ENCODE peak calls at places on chromosome 1, in nine cellular contexts. One of them, this sample, is unnamed.
A peak's percentile ranks its signal among the peaks of the same experiment; 100 is the strongest.

GRCh38 chr1:225451840-225452515 is 24.1 kb upstream of the LBR start:
- DNase-seq in left ventricle myocardium superior: no peak
- DNase-seq in A549: no peak
- DNase-seq in NCI-H1105: no peak
- DNase-seq in ureter: no peak
- DNase-seq in GM12892: no peak
- DNase-seq in GDM1: no peak
- DNase-seq in AG09309: no peak
- DNase-seq in pancreas: no peak
- DNase-seq in this sample: peak; percentile 10

GRCh38 chr1:28392027-28392652 is 22.6 kb downstream of the PHACTR4 start:
- DNase-seq in NCI-H1105: no peak
- DNase-seq in GDM1: no peak
- DNase-seq in pancreas: no peak
- DNase-seq in left ventricle myocardium superior: no peak
- DNase-seq in GM12892: no peak
- DNase-seq in A549: peak; percentile 13
- DNase-seq in AG09309: peak; percentile 88
- DNase-seq in ureter: no peak
- DNase-seq in this sample: no peak

GRCh38 chr1:243628476-243628907 is 221.6 kb downstream of the AKT3 start:
- DNase-seq in left ventricle myocardium superior: no peak
- DNase-seq in AG09309: no peak
- DNase-seq in A549: no peak
- DNase-seq in NCI-H1105: no peak
- DNase-seq in GDM1: no peak
- DNase-seq in ureter: no peak
- DNase-seq in pancreas: no peak
- DNase-seq in GM12892: no peak
- DNase-seq in this sample: no peak

GRCh38 chr1:18789246-18789645 is 70.2 kb downstream of the TAS1R2 start:
- DNase-seq in NCI-H1105: no peak
- DNase-seq in ureter: no peak
- DNase-seq in GDM1: no peak
- DNase-seq in pancreas: no peak
- DNase-seq in left ventricle myocardium superior: no peak
- DNase-seq in GM12892: no peak
- DNase-seq in A549: no peak
- DNase-seq in AG09309: no peak
- DNase-seq in this sample: no peak

GRCh38 chr1:158035976-158036583 is 42.6 kb downstream of the KIRREL1 start:
- DNase-seq in GM12892: no peak
- DNase-seq in A549: no peak
- DNase-seq in left ventricle myocardium superior: no peak
- DNase-seq in pancreas: no peak
- DNase-seq in NCI-H1105: no peak
- DNase-seq in AG09309: no peak
- DNase-seq in ureter: no peak
- DNase-seq in GDM1: no peak
- DNase-seq in this sample: no peak

GRCh38 chr1:165355977-165356811 is at the start of gene LMX1A:
- DNase-seq in pancreas: peak; percentile 32
- DNase-seq in A549: peak; percentile 14
- DNase-seq in left ventricle myocardium superior: peak; percentile 39
- DNase-seq in GM12892: peak; percentile 23
- DNase-seq in GDM1: no peak
- DNase-seq in NCI-H1105: no peak
- DNase-seq in ureter: no peak
- DNase-seq in AG09309: no peak
- DNase-seq in this sample: peak; percentile 35

GRCh38 chr1:164836614-164837018 is 277.6 kb downstream of the PBX1 start:
- DNase-seq in left ventricle myocardium superior: peak; percentile 30
- DNase-seq in GDM1: no peak
- DNase-seq in NCI-H1105: peak; percentile 92
- DNase-seq in AG09309: no peak
- DNase-seq in pancreas: no peak
- DNase-seq in ureter: no peak
- DNase-seq in GM12892: no peak
- DNase-seq in A549: no peak
- DNase-seq in this sample: no peak

GRCh38 chr1:161849518-161849917 is 83.4 kb downstream of the ATF6 start:
- DNase-seq in left ventricle myocardium superior: no peak
- DNase-seq in ureter: no peak
- DNase-seq in NCI-H1105: no peak
- DNase-seq in GM12892: no peak
- DNase-seq in GDM1: no peak
- DNase-seq in pancreas: no peak
- DNase-seq in A549: no peak
- DNase-seq in AG09309: no peak
- DNase-seq in this sample: no peak

GRCh38 chr1:153359241-153359640 is 1.6 kb downstream of the S100A9 start:
- DNase-seq in ureter: peak; percentile 27
- DNase-seq in left ventricle myocardium superior: no peak
- DNase-seq in A549: no peak
- DNase-seq in GDM1: no peak
- DNase-seq in AG09309: no peak
- DNase-seq in GM12892: no peak
- DNase-seq in NCI-H1105: no peak
- DNase-seq in pancreas: no peak
- DNase-seq in this sample: no peak

GRCh38 chr1:6259491-6260362 is 1.2 kb downstream of the GPR153 start:
- DNase-seq in NCI-H1105: peak; percentile 57
- DNase-seq in left ventricle myocardium superior: peak; percentile 93
- DNase-seq in ureter: peak; percentile 82
- DNase-seq in GM12892: peak; percentile 89
- DNase-seq in GDM1: peak; percentile 42
- DNase-seq in A549: peak; percentile 70
- DNase-seq in AG09309: no peak
- DNase-seq in pancreas: peak; percentile 59
- DNase-seq in this sample: peak; percentile 94

GRCh38 chr1:27074175-27074780 is 61.6 kb upstream of the TENT5B start:
- DNase-seq in left ventricle myocardium superior: no peak
- DNase-seq in AG09309: no peak
- DNase-seq in GDM1: peak; percentile 68
- DNase-seq in GM12892: no peak
- DNase-seq in NCI-H1105: no peak
- DNase-seq in A549: peak; percentile 49
- DNase-seq in pancreas: no peak
- DNase-seq in ureter: no peak
- DNase-seq in this sample: no peak

GRCh38 chr1:21661886-21662285 is 7.3 kb downstream of the RAP1GAP start:
- DNase-seq in AG09309: no peak
- DNase-seq in GM12892: no peak
- DNase-seq in ureter: no peak
- DNase-seq in pancreas: no peak
- DNase-seq in A549: no peak
- DNase-seq in left ventricle myocardium superior: no peak
- DNase-seq in NCI-H1105: no peak
- DNase-seq in GDM1: no peak
- DNase-seq in this sample: no peak